ENCODE peak calls at places on chromosomes 12 and 14, in four cellular contexts. Q, E, B and V are unnamed samples.

GRCh38 chr14:49940805-49941421 is 48.0 kb downstream of the ARF6 start:
- DNase-seq in B (no peak), E (no peak), Q (no peak), V (no peak)

GRCh38 chr12:51383281-51383905 is 7.8 kb downstream of the GALNT6 start:
- DNase-seq in E (no peak), B (no peak), Q (no peak), V (no peak)

GRCh38 chr14:49954171-49954631 is 61.3 kb downstream of the ARF6 start:
- DNase-seq in Q (no peak), E (no peak), B (no peak), V (no peak)

GRCh38 chr12:125329239-125330238 is 264.3 kb downstream of the AACS start:
- DNase-seq in B (no peak), Q (no peak), E (no peak), V (no peak)

GRCh38 chr12:115370204-115370603 is 686.2 kb upstream of the TBX3 start:
- DNase-seq in Q (no peak), E (no peak), B (no peak), V (no peak)

GRCh38 chr14:38065101-38065762 is 142.5 kb upstream of the SSTR1 start:
- DNase-seq in B (no peak), E (peak; percentile 14), Q (no peak), V (no peak)

GRCh38 chr12:83322816-83323215 is 636.1 kb downstream of the TMTC2 start:
- DNase-seq in E (no peak), B (no peak), Q (no peak), V (no peak)

GRCh38 chr14:68245146-68246073 is 425.8 kb downstream of the RAD51B start:
- DNase-seq in E (peak; percentile 60), Q (peak; percentile 54), B (no peak), V (peak; percentile 77)